ENCODE peak calls at places on chromosomes 11 and 22, in eight cellular contexts. One of them, this sample, is unnamed.

GRCh38 chr22:40239345-40239683 is 61.6 kb downstream of the TNRC6B start:
- ATAC-seq in lower lobe of right lung: no peak
- ATAC-seq in activated T-cell treated with anti-CD3 and anti-CD28 coated beads, Interleukin-2, amount 50 U/mL, for 72 hours: no peak
- ATAC-seq in heart right ventricle: no peak
- ATAC-seq in naive thymus-derived CD8-positive, alpha-beta T cell: no peak
- ATAC-seq in omental fat pad: no peak
- ATAC-seq in foreskin keratinocyte: peak; percentile 17
- ATAC-seq in stimulated activated naive CD8-positive, alpha-beta T cell treated with anti-CD3 and anti-CD28 coated beads, Interleukin-15, amount 100 ng/mL, for 72 hours: no peak
- ATAC-seq in this sample: no peak

GRCh38 chr22:50283821-50284220 is 13.6 kb upstream of the MAPK11 start:
- ATAC-seq in lower lobe of right lung: no peak
- ATAC-seq in activated T-cell treated with anti-CD3 and anti-CD28 coated beads, Interleukin-2, amount 50 U/mL, for 72 hours: no peak
- ATAC-seq in heart right ventricle: no peak
- ATAC-seq in naive thymus-derived CD8-positive, alpha-beta T cell: no peak
- ATAC-seq in omental fat pad: no peak
- ATAC-seq in foreskin keratinocyte: no peak
- ATAC-seq in stimulated activated naive CD8-positive, alpha-beta T cell treated with anti-CD3 and anti-CD28 coated beads, Interleukin-15, amount 100 ng/mL, for 72 hours: no peak
- ATAC-seq in this sample: no peak

GRCh38 chr11:57481915-57482781 is 21.8 kb downstream of the RTN4RL2 start:
- ATAC-seq in lower lobe of right lung: no peak
- ATAC-seq in activated T-cell treated with anti-CD3 and anti-CD28 coated beads, Interleukin-2, amount 50 U/mL, for 72 hours: no peak
- ATAC-seq in heart right ventricle: no peak
- ATAC-seq in naive thymus-derived CD8-positive, alpha-beta T cell: no peak
- ATAC-seq in omental fat pad: no peak
- ATAC-seq in foreskin keratinocyte: no peak
- ATAC-seq in stimulated activated naive CD8-positive, alpha-beta T cell treated with anti-CD3 and anti-CD28 coated beads, Interleukin-15, amount 100 ng/mL, for 72 hours: peak; percentile 13
- ATAC-seq in this sample: no peak

GRCh38 chr11:3345736-3346135 is 33.2 kb downstream of the ZNF195 start:
- ATAC-seq in lower lobe of right lung: no peak
- ATAC-seq in activated T-cell treated with anti-CD3 and anti-CD28 coated beads, Interleukin-2, amount 50 U/mL, for 72 hours: peak; percentile 59
- ATAC-seq in heart right ventricle: no peak
- ATAC-seq in naive thymus-derived CD8-positive, alpha-beta T cell: no peak
- ATAC-seq in omental fat pad: no peak
- ATAC-seq in foreskin keratinocyte: no peak
- ATAC-seq in stimulated activated naive CD8-positive, alpha-beta T cell treated with anti-CD3 and anti-CD28 coated beads, Interleukin-15, amount 100 ng/mL, for 72 hours: no peak
- ATAC-seq in this sample: peak; percentile 49

GRCh38 chr11:64561984-64562722 is 28.9 kb upstream of the SLC22A12 start:
- ATAC-seq in lower lobe of right lung: no peak
- ATAC-seq in activated T-cell treated with anti-CD3 and anti-CD28 coated beads, Interleukin-2, amount 50 U/mL, for 72 hours: no peak
- ATAC-seq in heart right ventricle: no peak
- ATAC-seq in naive thymus-derived CD8-positive, alpha-beta T cell: no peak
- ATAC-seq in omental fat pad: no peak
- ATAC-seq in foreskin keratinocyte: no peak
- ATAC-seq in stimulated activated naive CD8-positive, alpha-beta T cell treated with anti-CD3 and anti-CD28 coated beads, Interleukin-15, amount 100 ng/mL, for 72 hours: no peak
- ATAC-seq in this sample: no peak

GRCh38 chr11:34302046-34302921 is 55.5 kb downstream of the ABTB2 start:
- ATAC-seq in lower lobe of right lung: no peak
- ATAC-seq in activated T-cell treated with anti-CD3 and anti-CD28 coated beads, Interleukin-2, amount 50 U/mL, for 72 hours: peak; percentile 64
- ATAC-seq in heart right ventricle: no peak
- ATAC-seq in naive thymus-derived CD8-positive, alpha-beta T cell: no peak
- ATAC-seq in omental fat pad: no peak
- ATAC-seq in foreskin keratinocyte: no peak
- ATAC-seq in stimulated activated naive CD8-positive, alpha-beta T cell treated with anti-CD3 and anti-CD28 coated beads, Interleukin-15, amount 100 ng/mL, for 72 hours: peak; percentile 64
- ATAC-seq in this sample: peak; percentile 42

GRCh38 chr22:17064498-17065100 is 20.2 kb upstream of the IL17RA start:
- ATAC-seq in lower lobe of right lung: peak; percentile 50
- ATAC-seq in activated T-cell treated with anti-CD3 and anti-CD28 coated beads, Interleukin-2, amount 50 U/mL, for 72 hours: no peak
- ATAC-seq in heart right ventricle: peak; percentile 42
- ATAC-seq in naive thymus-derived CD8-positive, alpha-beta T cell: no peak
- ATAC-seq in omental fat pad: no peak
- ATAC-seq in foreskin keratinocyte: no peak
- ATAC-seq in stimulated activated naive CD8-positive, alpha-beta T cell treated with anti-CD3 and anti-CD28 coated beads, Interleukin-15, amount 100 ng/mL, for 72 hours: no peak
- ATAC-seq in this sample: no peak

GRCh38 chr11:36622431-36623136 is 24.5 kb upstream of the RAG2 start:
- ATAC-seq in lower lobe of right lung: no peak
- ATAC-seq in activated T-cell treated with anti-CD3 and anti-CD28 coated beads, Interleukin-2, amount 50 U/mL, for 72 hours: peak; percentile 65
- ATAC-seq in heart right ventricle: peak; percentile 69
- ATAC-seq in naive thymus-derived CD8-positive, alpha-beta T cell: no peak
- ATAC-seq in omental fat pad: no peak
- ATAC-seq in foreskin keratinocyte: peak; percentile 76
- ATAC-seq in stimulated activated naive CD8-positive, alpha-beta T cell treated with anti-CD3 and anti-CD28 coated beads, Interleukin-15, amount 100 ng/mL, for 72 hours: peak; percentile 66
- ATAC-seq in this sample: peak; percentile 34

GRCh38 chr11:124762077-124762623 is at the start of gene ESAM:
- ATAC-seq in lower lobe of right lung: peak; percentile 77
- ATAC-seq in activated T-cell treated with anti-CD3 and anti-CD28 coated beads, Interleukin-2, amount 50 U/mL, for 72 hours: peak; percentile 84
- ATAC-seq in heart right ventricle: peak; percentile 28
- ATAC-seq in naive thymus-derived CD8-positive, alpha-beta T cell: peak; percentile 67
- ATAC-seq in omental fat pad: no peak
- ATAC-seq in foreskin keratinocyte: peak; percentile 19
- ATAC-seq in stimulated activated naive CD8-positive, alpha-beta T cell treated with anti-CD3 and anti-CD28 coated beads, Interleukin-15, amount 100 ng/mL, for 72 hours: peak; percentile 76
- ATAC-seq in this sample: peak; percentile 77

GRCh38 chr11:78179459-78180071 is 8.9 kb downstream of the KCTD21 start:
- ATAC-seq in lower lobe of right lung: peak; percentile 49
- ATAC-seq in activated T-cell treated with anti-CD3 and anti-CD28 coated beads, Interleukin-2, amount 50 U/mL, for 72 hours: no peak
- ATAC-seq in heart right ventricle: no peak
- ATAC-seq in naive thymus-derived CD8-positive, alpha-beta T cell: no peak
- ATAC-seq in omental fat pad: peak; percentile 10
- ATAC-seq in foreskin keratinocyte: peak; percentile 66
- ATAC-seq in stimulated activated naive CD8-positive, alpha-beta T cell treated with anti-CD3 and anti-CD28 coated beads, Interleukin-15, amount 100 ng/mL, for 72 hours: no peak
- ATAC-seq in this sample: no peak

GRCh38 chr11:77107950-77108349 is 5.3 kb downstream of the OMP start:
- ATAC-seq in lower lobe of right lung: peak; percentile 40
- ATAC-seq in activated T-cell treated with anti-CD3 and anti-CD28 coated beads, Interleukin-2, amount 50 U/mL, for 72 hours: no peak
- ATAC-seq in heart right ventricle: no peak
- ATAC-seq in naive thymus-derived CD8-positive, alpha-beta T cell: no peak
- ATAC-seq in omental fat pad: no peak
- ATAC-seq in foreskin keratinocyte: no peak
- ATAC-seq in stimulated activated naive CD8-positive, alpha-beta T cell treated with anti-CD3 and anti-CD28 coated beads, Interleukin-15, amount 100 ng/mL, for 72 hours: no peak
- ATAC-seq in this sample: no peak

GRCh38 chr11:12245091-12245490 is 132.3 kb upstream of the PARVA start:
- ATAC-seq in lower lobe of right lung: no peak
- ATAC-seq in activated T-cell treated with anti-CD3 and anti-CD28 coated beads, Interleukin-2, amount 50 U/mL, for 72 hours: no peak
- ATAC-seq in heart right ventricle: no peak
- ATAC-seq in naive thymus-derived CD8-positive, alpha-beta T cell: no peak
- ATAC-seq in omental fat pad: no peak
- ATAC-seq in foreskin keratinocyte: no peak
- ATAC-seq in stimulated activated naive CD8-positive, alpha-beta T cell treated with anti-CD3 and anti-CD28 coated beads, Interleukin-15, amount 100 ng/mL, for 72 hours: no peak
- ATAC-seq in this sample: no peak

GRCh38 chr22:45867118-45867905 is 109.7 kb downstream of the WNT7B start:
- ATAC-seq in lower lobe of right lung: peak; percentile 74
- ATAC-seq in activated T-cell treated with anti-CD3 and anti-CD28 coated beads, Interleukin-2, amount 50 U/mL, for 72 hours: no peak
- ATAC-seq in heart right ventricle: peak; percentile 66
- ATAC-seq in naive thymus-derived CD8-positive, alpha-beta T cell: no peak
- ATAC-seq in omental fat pad: peak; percentile 46
- ATAC-seq in foreskin keratinocyte: peak; percentile 23
- ATAC-seq in stimulated activated naive CD8-positive, alpha-beta T cell treated with anti-CD3 and anti-CD28 coated beads, Interleukin-15, amount 100 ng/mL, for 72 hours: no peak
- ATAC-seq in this sample: no peak

GRCh38 chr11:120344302-120345004 is 8.2 kb downstream of the ARHGEF12 start:
- ATAC-seq in lower lobe of right lung: peak; percentile 81
- ATAC-seq in activated T-cell treated with anti-CD3 and anti-CD28 coated beads, Interleukin-2, amount 50 U/mL, for 72 hours: peak; percentile 84
- ATAC-seq in heart right ventricle: no peak
- ATAC-seq in naive thymus-derived CD8-positive, alpha-beta T cell: peak; percentile 95
- ATAC-seq in omental fat pad: no peak
- ATAC-seq in foreskin keratinocyte: peak; percentile 62
- ATAC-seq in stimulated activated naive CD8-positive, alpha-beta T cell treated with anti-CD3 and anti-CD28 coated beads, Interleukin-15, amount 100 ng/mL, for 72 hours: peak; percentile 98
- ATAC-seq in this sample: peak; percentile 86

GRCh38 chr11:19374189-19374588 is 133.4 kb upstream of the E2F8 start:
- ATAC-seq in lower lobe of right lung: no peak
- ATAC-seq in activated T-cell treated with anti-CD3 and anti-CD28 coated beads, Interleukin-2, amount 50 U/mL, for 72 hours: peak; percentile 47
- ATAC-seq in heart right ventricle: no peak
- ATAC-seq in naive thymus-derived CD8-positive, alpha-beta T cell: no peak
- ATAC-seq in omental fat pad: peak; percentile 94
- ATAC-seq in foreskin keratinocyte: peak; percentile 99
- ATAC-seq in stimulated activated naive CD8-positive, alpha-beta T cell treated with anti-CD3 and anti-CD28 coated beads, Interleukin-15, amount 100 ng/mL, for 72 hours: no peak
- ATAC-seq in this sample: peak; percentile 44

GRCh38 chr11:63851354-63851753 is 12.4 kb downstream of the MARK2 start:
- ATAC-seq in lower lobe of right lung: no peak
- ATAC-seq in activated T-cell treated with anti-CD3 and anti-CD28 coated beads, Interleukin-2, amount 50 U/mL, for 72 hours: peak; percentile 53
- ATAC-seq in heart right ventricle: no peak
- ATAC-seq in naive thymus-derived CD8-positive, alpha-beta T cell: peak; percentile 39
- ATAC-seq in omental fat pad: no peak
- ATAC-seq in foreskin keratinocyte: no peak
- ATAC-seq in stimulated activated naive CD8-positive, alpha-beta T cell treated with anti-CD3 and anti-CD28 coated beads, Interleukin-15, amount 100 ng/mL, for 72 hours: no peak
- ATAC-seq in this sample: peak; percentile 61

GRCh38 chr11:10407749-10408472 is 47.2 kb upstream of the AMPD3 start:
- ATAC-seq in lower lobe of right lung: no peak
- ATAC-seq in activated T-cell treated with anti-CD3 and anti-CD28 coated beads, Interleukin-2, amount 50 U/mL, for 72 hours: no peak
- ATAC-seq in heart right ventricle: no peak
- ATAC-seq in naive thymus-derived CD8-positive, alpha-beta T cell: no peak
- ATAC-seq in omental fat pad: no peak
- ATAC-seq in foreskin keratinocyte: no peak
- ATAC-seq in stimulated activated naive CD8-positive, alpha-beta T cell treated with anti-CD3 and anti-CD28 coated beads, Interleukin-15, amount 100 ng/mL, for 72 hours: no peak
- ATAC-seq in this sample: no peak

GRCh38 chr11:67366546-67366945 is 6.9 kb downstream of the CLCF1 start:
- ATAC-seq in lower lobe of right lung: no peak
- ATAC-seq in activated T-cell treated with anti-CD3 and anti-CD28 coated beads, Interleukin-2, amount 50 U/mL, for 72 hours: no peak
- ATAC-seq in heart right ventricle: no peak
- ATAC-seq in naive thymus-derived CD8-positive, alpha-beta T cell: no peak
- ATAC-seq in omental fat pad: peak; percentile 47
- ATAC-seq in foreskin keratinocyte: no peak
- ATAC-seq in stimulated activated naive CD8-positive, alpha-beta T cell treated with anti-CD3 and anti-CD28 coated beads, Interleukin-15, amount 100 ng/mL, for 72 hours: no peak
- ATAC-seq in this sample: no peak

GRCh38 chr11:12483604-12484003 is 106.2 kb downstream of the PARVA start:
- ATAC-seq in lower lobe of right lung: no peak
- ATAC-seq in activated T-cell treated with anti-CD3 and anti-CD28 coated beads, Interleukin-2, amount 50 U/mL, for 72 hours: no peak
- ATAC-seq in heart right ventricle: peak; percentile 83
- ATAC-seq in naive thymus-derived CD8-positive, alpha-beta T cell: no peak
- ATAC-seq in omental fat pad: no peak
- ATAC-seq in foreskin keratinocyte: no peak
- ATAC-seq in stimulated activated naive CD8-positive, alpha-beta T cell treated with anti-CD3 and anti-CD28 coated beads, Interleukin-15, amount 100 ng/mL, for 72 hours: no peak
- ATAC-seq in this sample: no peak

GRCh38 chr11:122202161-122202950 is 86.3 kb upstream of the BLID start:
- ATAC-seq in lower lobe of right lung: peak; percentile 47
- ATAC-seq in activated T-cell treated with anti-CD3 and anti-CD28 coated beads, Interleukin-2, amount 50 U/mL, for 72 hours: peak; percentile 15
- ATAC-seq in heart right ventricle: peak; percentile 41
- ATAC-seq in naive thymus-derived CD8-positive, alpha-beta T cell: no peak
- ATAC-seq in omental fat pad: peak; percentile 71
- ATAC-seq in foreskin keratinocyte: peak; percentile 58
- ATAC-seq in stimulated activated naive CD8-positive, alpha-beta T cell treated with anti-CD3 and anti-CD28 coated beads, Interleukin-15, amount 100 ng/mL, for 72 hours: peak; percentile 13
- ATAC-seq in this sample: no peak

GRCh38 chr11:9301720-9302119 is 12.7 kb downstream of the TMEM41B start:
- ATAC-seq in lower lobe of right lung: no peak
- ATAC-seq in activated T-cell treated with anti-CD3 and anti-CD28 coated beads, Interleukin-2, amount 50 U/mL, for 72 hours: no peak
- ATAC-seq in heart right ventricle: no peak
- ATAC-seq in naive thymus-derived CD8-positive, alpha-beta T cell: no peak
- ATAC-seq in omental fat pad: no peak
- ATAC-seq in foreskin keratinocyte: no peak
- ATAC-seq in stimulated activated naive CD8-positive, alpha-beta T cell treated with anti-CD3 and anti-CD28 coated beads, Interleukin-15, amount 100 ng/mL, for 72 hours: no peak
- ATAC-seq in this sample: no peak

GRCh38 chr11:415640-416041 is 842 bp upstream of the SIGIRR start:
- ATAC-seq in lower lobe of right lung: no peak
- ATAC-seq in activated T-cell treated with anti-CD3 and anti-CD28 coated beads, Interleukin-2, amount 50 U/mL, for 72 hours: peak; percentile 4
- ATAC-seq in heart right ventricle: peak; percentile 5
- ATAC-seq in naive thymus-derived CD8-positive, alpha-beta T cell: no peak
- ATAC-seq in omental fat pad: no peak
- ATAC-seq in foreskin keratinocyte: no peak
- ATAC-seq in stimulated activated naive CD8-positive, alpha-beta T cell treated with anti-CD3 and anti-CD28 coated beads, Interleukin-15, amount 100 ng/mL, for 72 hours: peak; percentile 8
- ATAC-seq in this sample: no peak

GRCh38 chr22:42897960-42898359 is 40.9 kb upstream of the ARFGAP3 start:
- ATAC-seq in lower lobe of right lung: no peak
- ATAC-seq in activated T-cell treated with anti-CD3 and anti-CD28 coated beads, Interleukin-2, amount 50 U/mL, for 72 hours: no peak
- ATAC-seq in heart right ventricle: no peak
- ATAC-seq in naive thymus-derived CD8-positive, alpha-beta T cell: no peak
- ATAC-seq in omental fat pad: no peak
- ATAC-seq in foreskin keratinocyte: no peak
- ATAC-seq in stimulated activated naive CD8-positive, alpha-beta T cell treated with anti-CD3 and anti-CD28 coated beads, Interleukin-15, amount 100 ng/mL, for 72 hours: no peak
- ATAC-seq in this sample: no peak

GRCh38 chr11:44609028-44609782 is 43.7 kb downstream of the CD82 start:
- ATAC-seq in lower lobe of right lung: peak; percentile 45
- ATAC-seq in activated T-cell treated with anti-CD3 and anti-CD28 coated beads, Interleukin-2, amount 50 U/mL, for 72 hours: peak; percentile 61
- ATAC-seq in heart right ventricle: no peak
- ATAC-seq in naive thymus-derived CD8-positive, alpha-beta T cell: peak; percentile 61
- ATAC-seq in omental fat pad: no peak
- ATAC-seq in foreskin keratinocyte: no peak
- ATAC-seq in stimulated activated naive CD8-positive, alpha-beta T cell treated with anti-CD3 and anti-CD28 coated beads, Interleukin-15, amount 100 ng/mL, for 72 hours: peak; percentile 51
- ATAC-seq in this sample: peak; percentile 50

GRCh38 chr11:69642549-69642912 is 1.6 kb downstream of the CCND1 start:
- ATAC-seq in lower lobe of right lung: peak; percentile 1
- ATAC-seq in activated T-cell treated with anti-CD3 and anti-CD28 coated beads, Interleukin-2, amount 50 U/mL, for 72 hours: peak; percentile 49
- ATAC-seq in heart right ventricle: no peak
- ATAC-seq in naive thymus-derived CD8-positive, alpha-beta T cell: peak; percentile 42
- ATAC-seq in omental fat pad: no peak
- ATAC-seq in foreskin keratinocyte: no peak
- ATAC-seq in stimulated activated naive CD8-positive, alpha-beta T cell treated with anti-CD3 and anti-CD28 coated beads, Interleukin-15, amount 100 ng/mL, for 72 hours: peak; percentile 36
- ATAC-seq in this sample: peak; percentile 34

GRCh38 chr11:68930991-68931855 is 27.5 kb downstream of the IGHMBP2 start:
- ATAC-seq in lower lobe of right lung: no peak
- ATAC-seq in activated T-cell treated with anti-CD3 and anti-CD28 coated beads, Interleukin-2, amount 50 U/mL, for 72 hours: no peak
- ATAC-seq in heart right ventricle: no peak
- ATAC-seq in naive thymus-derived CD8-positive, alpha-beta T cell: no peak
- ATAC-seq in omental fat pad: no peak
- ATAC-seq in foreskin keratinocyte: no peak
- ATAC-seq in stimulated activated naive CD8-positive, alpha-beta T cell treated with anti-CD3 and anti-CD28 coated beads, Interleukin-15, amount 100 ng/mL, for 72 hours: no peak
- ATAC-seq in this sample: no peak